ENCODE peak calls at places on chromosomes 13 and 19, in seven cellular contexts. One of them, this sample, is unnamed.

GRCh38 chr19:52600639-52601024 is 30.5 kb downstream of the ZNF701 start:
- DNase-seq in left lung: peak; percentile 78
- DNase-seq in aorta: peak; percentile 80
- DNase-seq in central memory CD4-positive, alpha-beta T cell: no peak
- DNase-seq in EL: no peak
- DNase-seq in epithelial cell of esophagus: peak; percentile 3
- DNase-seq in NCI-H1048: no peak
- DNase-seq in this sample: peak; percentile 24

GRCh38 chr19:55452381-55453325 is 8.8 kb downstream of the ISOC2 start:
- DNase-seq in left lung: peak; percentile 64
- DNase-seq in aorta: peak; percentile 90
- DNase-seq in central memory CD4-positive, alpha-beta T cell: no peak
- DNase-seq in EL: peak; percentile 68
- DNase-seq in epithelial cell of esophagus: peak; percentile 65
- DNase-seq in NCI-H1048: peak; percentile 77
- DNase-seq in this sample: peak; percentile 48

GRCh38 chr13:23723463-23723862 is 153.3 kb downstream of the TNFRSF19 start:
- DNase-seq in left lung: no peak
- DNase-seq in aorta: no peak
- DNase-seq in central memory CD4-positive, alpha-beta T cell: no peak
- DNase-seq in EL: peak; percentile 50
- DNase-seq in epithelial cell of esophagus: no peak
- DNase-seq in NCI-H1048: no peak
- DNase-seq in this sample: no peak

GRCh38 chr19:48365602-48366001 is 1.4 kb downstream of the SYNGR4 start:
- DNase-seq in left lung: no peak
- DNase-seq in aorta: no peak
- DNase-seq in central memory CD4-positive, alpha-beta T cell: no peak
- DNase-seq in EL: no peak
- DNase-seq in epithelial cell of esophagus: no peak
- DNase-seq in NCI-H1048: no peak
- DNase-seq in this sample: no peak

GRCh38 chr19:5036733-5037681 is 68.1 kb downstream of the KDM4B start:
- DNase-seq in left lung: no peak
- DNase-seq in aorta: no peak
- DNase-seq in central memory CD4-positive, alpha-beta T cell: no peak
- DNase-seq in EL: peak; percentile 86
- DNase-seq in epithelial cell of esophagus: peak; percentile 69
- DNase-seq in NCI-H1048: no peak
- DNase-seq in this sample: no peak

GRCh38 chr13:99605417-99606321 is 104.4 kb downstream of the TM9SF2 start:
- DNase-seq in left lung: peak; percentile 79
- DNase-seq in aorta: peak; percentile 78
- DNase-seq in central memory CD4-positive, alpha-beta T cell: no peak
- DNase-seq in EL: peak; percentile 41
- DNase-seq in epithelial cell of esophagus: peak; percentile 45
- DNase-seq in NCI-H1048: no peak
- DNase-seq in this sample: peak; percentile 64

GRCh38 chr13:112452380-112453206 is 76.4 kb downstream of the SPACA7 start:
- DNase-seq in left lung: peak; percentile 70
- DNase-seq in aorta: no peak
- DNase-seq in central memory CD4-positive, alpha-beta T cell: no peak
- DNase-seq in EL: no peak
- DNase-seq in epithelial cell of esophagus: no peak
- DNase-seq in NCI-H1048: no peak
- DNase-seq in this sample: no peak

GRCh38 chr19:15379996-15380647 is 535 bp upstream of the AKAP8 start:
- DNase-seq in left lung: no peak
- DNase-seq in aorta: no peak
- DNase-seq in central memory CD4-positive, alpha-beta T cell: no peak
- DNase-seq in EL: peak; percentile 54
- DNase-seq in epithelial cell of esophagus: peak; percentile 71
- DNase-seq in NCI-H1048: no peak
- DNase-seq in this sample: peak; percentile 81

GRCh38 chr19:7004313-7004931 is 16.8 kb downstream of the MBD3L2B start:
- DNase-seq in left lung: no peak
- DNase-seq in aorta: no peak
- DNase-seq in central memory CD4-positive, alpha-beta T cell: peak; percentile 18
- DNase-seq in EL: no peak
- DNase-seq in epithelial cell of esophagus: peak; percentile 55
- DNase-seq in NCI-H1048: no peak
- DNase-seq in this sample: peak; percentile 69

This sample was measured in RPMI8226.